ENCODE peak calls at places on chromosome X, in four cellular contexts. B, C, X and I are unnamed samples.
A peak's percentile ranks its signal among the peaks of the same experiment; 100 is the strongest.

GRCh38 chrX:154368630-154369452 is 5.6 kb downstream of the FLNA start:
- DNase-seq in B (peak; percentile 93), C (peak; percentile 74), X (peak; percentile 78), I (peak; percentile 91)

GRCh38 chrX:10482262-10482661 is 138.1 kb downstream of the MID1 start:
- DNase-seq in B (no peak), C (no peak), X (no peak), I (no peak)

GRCh38 chrX:127708155-127708554 is 344.0 kb downstream of the ACTRT1 start:
- DNase-seq in B (no peak), C (no peak), X (no peak), I (peak; percentile 0)

GRCh38 chrX:110087485-110088356 is 84.8 kb downstream of the TMEM164 start:
- DNase-seq in B (no peak), C (peak; percentile 81), X (no peak), I (peak; percentile 85)

GRCh38 chrX:123736333-123736921 is 3.6 kb upstream of the THOC2 start:
- DNase-seq in B (no peak), C (peak; percentile 43), X (no peak), I (peak; percentile 32)

GRCh38 chrX:68833855-68834331 is 5.1 kb downstream of the EFNB1 start:
- DNase-seq in B (peak; percentile 25), C (no peak), X (peak; percentile 32), I (no peak)

GRCh38 chrX:63418211-63418610 is 67.1 kb upstream of the SPIN4 start:
- DNase-seq in B (no peak), C (no peak), X (no peak), I (no peak)

GRCh38 chrX:31092476-31092875 is 20.6 kb upstream of the FTHL17 start:
- DNase-seq in B (no peak), C (no peak), X (no peak), I (peak; percentile 28)

GRCh38 chrX:133674726-133675470 is 259.6 kb upstream of the GPC4 start:
- DNase-seq in B (no peak), C (no peak), X (peak; percentile 70), I (no peak)

GRCh38 chrX:102833136-102833535 is 103.9 kb upstream of the RAB40AL start:
- DNase-seq in B (no peak), C (no peak), X (no peak), I (no peak)

GRCh38 chrX:71671938-71672337 is 4.6 kb downstream of the LOC101059915 start:
- DNase-seq in B (no peak), C (no peak), X (no peak), I (no peak)

GRCh38 chrX:154717824-154718223 is 33.1 kb downstream of the GAB3 start:
- DNase-seq in B (no peak), C (no peak), X (no peak), I (no peak)

GRCh38 chrX:11193035-11193469 is 81.9 kb downstream of the HCCS start:
- DNase-seq in B (no peak), C (no peak), X (no peak), I (no peak)

GRCh38 chrX:46686003-46686645 is 72.8 kb downstream of the SLC9A7 start:
- DNase-seq in B (peak; percentile 50), C (no peak), X (peak; percentile 57), I (peak; percentile 18)

GRCh38 chrX:53441531-53442321 is 7.6 kb upstream of the HSD17B10 start:
- DNase-seq in B (peak; percentile 81), C (no peak), X (peak; percentile 92), I (peak; percentile 31)

GRCh38 chrX:3461824-3462508 is 115.5 kb upstream of the MXRA5 start:
- DNase-seq in B (no peak), C (no peak), X (no peak), I (no peak)

GRCh38 chrX:11954196-11954595 is 184.1 kb upstream of the FRMPD4 start:
- DNase-seq in B (no peak), C (no peak), X (no peak), I (no peak)

GRCh38 chrX:50853399-50853798 is 39.4 kb upstream of the SHROOM4 start:
- DNase-seq in B (no peak), C (no peak), X (no peak), I (no peak)

GRCh38 chrX:17242470-17242869 is 132.5 kb upstream of the NHS start:
- DNase-seq in B (no peak), C (peak; percentile 7), X (peak; percentile 78), I (no peak)

GRCh38 chrX:133666256-133666655 is 251.0 kb upstream of the GPC4 start:
- DNase-seq in B (no peak), C (no peak), X (no peak), I (no peak)

GRCh38 chrX:41553688-41554087 is 106.5 kb downstream of the NYX start:
- DNase-seq in B (no peak), C (no peak), X (no peak), I (no peak)

GRCh38 chrX:12974217-12974796 is 603 bp upstream of the TMSB4X start:
- DNase-seq in B (peak; percentile 76), C (no peak), X (peak; percentile 81), I (peak; percentile 67)

GRCh38 chrX:134431894-134432293 is 28.1 kb upstream of the HPRT1 start:
- DNase-seq in B (no peak), C (no peak), X (no peak), I (peak; percentile 7)

GRCh38 chrX:48997455-48997854 is 4.6 kb downstream of the GRIPAP1 start:
- DNase-seq in B (no peak), C (no peak), X (no peak), I (no peak)
- H3K4me3 ChIP-seq in B (no peak overlapping the region), C (no peak overlapping the region), X (no peak overlapping the region), I (no peak overlapping the region)

DNA sequence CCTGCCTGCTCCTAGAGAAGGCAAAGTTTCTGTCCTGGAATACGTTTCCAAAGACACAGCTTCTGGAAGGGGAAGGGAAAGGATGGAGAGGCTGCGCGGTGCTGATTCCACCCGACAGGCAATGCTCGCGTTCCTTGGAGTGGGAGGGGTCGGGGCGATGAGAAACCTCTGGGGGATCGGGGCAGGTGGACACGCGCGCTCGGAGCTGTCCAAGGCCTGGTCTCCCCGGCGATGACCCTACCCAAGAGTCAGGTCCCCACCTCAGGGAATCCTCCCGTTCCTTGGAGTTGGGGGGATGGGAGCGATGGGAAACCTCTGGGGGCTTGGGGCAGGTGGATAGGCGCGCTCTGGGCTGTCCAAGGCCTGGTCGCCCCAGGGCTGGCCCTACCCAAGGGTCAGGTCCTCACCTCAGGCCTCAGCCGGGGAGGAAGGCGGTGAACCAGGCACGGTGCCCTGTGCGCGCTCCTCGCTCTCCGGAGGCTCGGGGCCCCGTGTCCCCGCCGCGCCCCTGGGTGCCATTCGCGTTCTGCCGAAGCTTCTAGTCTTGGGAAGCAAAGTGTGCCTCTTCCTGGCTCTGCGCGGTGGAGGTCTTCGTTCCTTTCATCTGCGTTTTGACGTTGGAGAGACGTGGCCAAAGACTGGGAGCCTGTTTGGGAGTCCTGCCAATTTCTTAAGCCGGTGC is 10.6 kb upstream of the SHOX start:
- DNase-seq in B (peak; percentile 23), C (no peak), X (peak; percentile 53), I (no peak)
- H3K27me3 ChIP-seq in B (no peaks in the 10 kb centered on the region), C (no peaks in the 10 kb centered on the region), X (peaks cover 88% of the 10 kb centered on the region), I (peaks cover 5% of the 10 kb centered on the region)

DNA sequence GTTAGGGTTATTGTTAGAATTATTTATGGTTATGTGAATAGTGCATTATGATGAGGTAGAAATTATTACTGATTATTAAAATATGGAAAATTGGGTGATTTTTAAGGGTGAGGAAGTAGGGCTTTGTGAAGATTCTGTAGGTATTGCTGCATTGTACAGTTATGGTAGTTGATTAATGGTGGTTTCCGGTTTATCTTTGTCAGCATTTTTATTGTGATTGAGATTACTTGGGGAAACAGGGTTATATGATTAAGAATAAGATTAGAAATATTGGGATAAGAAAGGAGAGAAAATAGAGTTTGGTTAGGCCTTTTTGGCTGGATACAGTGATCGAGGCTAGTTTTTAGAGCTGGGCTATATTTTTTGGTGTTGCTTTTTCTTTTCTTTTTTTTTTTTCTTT is 8.6 kb upstream of the IGBP1 start:
- DNase-seq in B (no peak), C (no peak), X (no peak), I (no peak)
- H3K4me3 ChIP-seq in B (no peak overlapping the region), C (no peak overlapping the region), X (no peak overlapping the region), I (no peak overlapping the region)

DNA sequence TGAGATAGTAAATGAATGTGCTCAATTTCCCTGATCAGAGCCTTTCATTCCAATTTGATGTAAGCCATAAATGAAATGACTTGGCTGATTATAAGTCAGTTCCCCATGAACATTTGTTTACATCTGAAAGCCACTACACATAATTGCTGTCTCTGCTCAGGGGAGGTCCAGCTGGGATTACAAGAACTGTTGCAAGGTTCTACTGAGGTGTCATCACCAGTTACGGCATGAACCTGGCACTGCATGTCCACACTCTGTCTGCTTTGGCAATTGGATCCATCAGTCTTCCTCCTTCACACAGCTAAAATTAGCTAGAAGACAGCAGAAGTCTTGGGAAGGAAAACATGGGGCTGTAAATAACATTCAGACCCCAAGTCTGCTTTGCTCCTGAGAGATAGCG is 12.8 kb upstream of the MBNL3 start:
- DNase-seq in B (no peak), C (no peak), X (no peak), I (no peak)
- H3K27me3 ChIP-seq in B (no peaks in the 10 kb centered on the region), C (no peaks in the 10 kb centered on the region), X (no peaks in the 10 kb centered on the region), I (no peaks in the 10 kb centered on the region)

GRCh38 chrX:107935664-107936433 is 46.3 kb downstream of the TEX13B start:
- DNase-seq in B (no peak), C (no peak), X (peak; percentile 80), I (no peak)
- H3K4me3 ChIP-seq in B (no peak overlapping the region), C (peak overlapping the region; percentile 17), X (no peak overlapping the region), I (no peak overlapping the region)

GRCh38 chrX:151510203-151510602 is 53.3 kb upstream of the PASD1 start:
- DNase-seq in B (no peak), C (no peak), X (no peak), I (no peak)
- H3K27me3 ChIP-seq in B (no peaks in the 10 kb centered on the region), C (no peaks in the 10 kb centered on the region), X (no peaks in the 10 kb centered on the region), I (no peaks in the 10 kb centered on the region)